ENCODE peak calls at places on chromosomes 7 and 10, in seven cellular contexts. F is substantia nigra, P is cardiac fibroblast, W is NCI-H345, X is amniotic stem cell, I is NCI-H1092, U is mammary epithelial cell. E is an unnamed sample.

GRCh38 chr10:131961777-131962450 is 19.8 kb downstream of the BNIP3 start:
- DNase-seq in F (no peak), P (no peak), W (peak), X (no peak), I (peak), U (no peak), E (no peak)

GRCh38 chr10:126798649-126799048 is 106.6 kb upstream of the DOCK1 start:
- DNase-seq in F (no peak), P (no peak), W (no peak), X (no peak), I (no peak), U (no peak), E (no peak)

GRCh38 chr10:133325392-133325760 is 11.3 kb downstream of the CALY start:
- DNase-seq in F (no peak), P (no peak), W (no peak), X (no peak), I (no peak), U (no peak), E (no peak)

GRCh38 chr10:6311700-6312330 is 109.1 kb downstream of the PFKFB3 start:
- DNase-seq in F (no peak), P (no peak), W (no peak), X (no peak), I (no peak), U (no peak), E (no peak)

GRCh38 chr7:121741896-121742295 is 131.1 kb upstream of the PTPRZ1 start:
- DNase-seq in F (no peak), P (no peak), W (peak), X (no peak), I (no peak), U (peak), E (no peak)

GRCh38 chr10:17805440-17805839 is 3.7 kb upstream of the MRC1 start:
- DNase-seq in F (no peak), P (no peak), W (no peak), X (no peak), I (no peak), U (no peak), E (no peak)

GRCh38 chr7:35546691-35547090 is 148.2 kb downstream of the HERPUD2 start:
- DNase-seq in F (no peak), P (no peak), W (no peak), X (no peak), I (no peak), U (no peak), E (no peak)

GRCh38 chr7:121286186-121286585 is 42.6 kb upstream of the WNT16 start:
- DNase-seq in F (no peak), P (no peak), W (no peak), X (no peak), I (no peak), U (no peak), E (no peak)

GRCh38 chr10:99304857-99305220 is 24.3 kb upstream of the CNNM1 start:
- DNase-seq in F (no peak), P (no peak), W (no peak), X (no peak), I (no peak), U (no peak), E (no peak)

GRCh38 chr10:13615650-13616049 is 28.9 kb downstream of the PRPF18 start:
- DNase-seq in F (no peak), P (no peak), W (no peak), X (no peak), I (no peak), U (no peak), E (no peak)

GRCh38 chr7:27953361-27953760 is 213.4 kb downstream of the TAX1BP1 start:
- DNase-seq in F (no peak), P (no peak), W (no peak), X (no peak), I (no peak), U (no peak), E (no peak)

GRCh38 chr7:112129655-112130323 is 76.4 kb downstream of the DOCK4 start:
- DNase-seq in F (no peak), P (no peak), W (no peak), X (no peak), I (peak), U (peak), E (no peak)

GRCh38 chr7:2860627-2861133 is 16.6 kb upstream of the GNA12 start:
- DNase-seq in F (no peak), P (no peak), W (no peak), X (no peak), I (no peak), U (peak), E (peak)

GRCh38 chr7:111006691-111007090 is 84.2 kb upstream of the LRRN3 start:
- DNase-seq in F (no peak), P (no peak), W (no peak), X (peak), I (no peak), U (no peak), E (no peak)

GRCh38 chr10:46094931-46095755 is 49.1 kb upstream of the MSMB start:
- DNase-seq in F (no peak), P (no peak), W (no peak), X (no peak), I (no peak), U (peak), E (no peak)

GRCh38 chr7:23373151-23374004 is 74.2 kb downstream of the MALSU1 start:
- DNase-seq in F (no peak), P (no peak), W (peak), X (no peak), I (peak), U (peak), E (no peak)

GRCh38 chr7:17963281-17963680 is 23.0 kb upstream of the SNX13 start:
- DNase-seq in F (no peak), P (peak), W (no peak), X (no peak), I (no peak), U (no peak), E (no peak)

GRCh38 chr10:122974543-122975064 is 5.6 kb upstream of the PSTK start:
- DNase-seq in F (no peak), P (no peak), W (no peak), X (no peak), I (no peak), U (no peak), E (no peak)

GRCh38 chr10:92834981-92835380 is 13.3 kb upstream of the EXOC6 start:
- DNase-seq in F (no peak), P (peak), W (no peak), X (no peak), I (no peak), U (no peak), E (no peak)

GRCh38 chr7:103989785-103990775 is 622 bp upstream of the RELN start:
- DNase-seq in F (no peak), P (peak), W (peak), X (no peak), I (peak), U (peak), E (peak)

GRCh38 chr7:52006674-52007073 is 690.1 kb upstream of the COBL start:
- DNase-seq in F (no peak), P (no peak), W (no peak), X (no peak), I (no peak), U (no peak), E (no peak)

GRCh38 chr7:119664601-119665000 is 608.4 kb upstream of the KCND2 start:
- DNase-seq in F (no peak), P (peak), W (no peak), X (peak), I (no peak), U (peak), E (no peak)

GRCh38 chr7:50733552-50733951 is 49.1 kb downstream of the GRB10 start:
- DNase-seq in F (no peak), P (peak), W (no peak), X (no peak), I (no peak), U (peak), E (peak)

GRCh38 chr10:121788115-121788514 is 139.7 kb downstream of the ATE1 start:
- DNase-seq in F (no peak), P (no peak), W (peak), X (no peak), I (no peak), U (peak), E (no peak)

GRCh38 chr10:9786101-9786500 is 1231.6 kb upstream of the CELF2 start:
- DNase-seq in F (no peak), P (peak), W (no peak), X (no peak), I (no peak), U (no peak), E (no peak)

GRCh38 chr7:50156163-50156562 is 63.1 kb upstream of the ZPBP start:
- DNase-seq in F (no peak), P (no peak), W (no peak), X (no peak), I (no peak), U (no peak), E (no peak)

GRCh38 chr7:151109094-151110048 is 23.1 kb downstream of the AGAP3 start:
- DNase-seq in F (no peak), P (peak), W (no peak), X (no peak), I (no peak), U (no peak), E (no peak)

GRCh38 chr7:101386177-101386557 is 23.5 kb downstream of the COL26A1 start:
- DNase-seq in F (no peak), P (no peak), W (no peak), X (no peak), I (no peak), U (no peak), E (no peak)

GRCh38 chr7:132394283-132395003 is 181.8 kb downstream of the PLXNA4 start:
- DNase-seq in F (no peak), P (no peak), W (no peak), X (no peak), I (no peak), U (no peak), E (no peak)

GRCh38 chr7:50423860-50424259 is 26.3 kb downstream of the FIGNL1 start:
- DNase-seq in F (no peak), P (no peak), W (no peak), X (no peak), I (no peak), U (no peak), E (no peak)

GRCh38 chr10:23391817-23392216 is 47.1 kb upstream of the OTUD1 start:
- DNase-seq in F (no peak), P (no peak), W (no peak), X (no peak), I (no peak), U (no peak), E (no peak)

GRCh38 chr7:697259-697615 is 29.3 kb upstream of the DNAAF5 start:
- DNase-seq in F (no peak), P (peak), W (no peak), X (no peak), I (no peak), U (no peak), E (no peak)

GRCh38 chr7:140005754-140006503 is 56.8 kb downstream of the PARP12 start:
- DNase-seq in F (no peak), P (peak), W (no peak), X (no peak), I (no peak), U (no peak), E (peak)

GRCh38 chr7:77351539-77352004 is 64.6 kb downstream of the GSAP start:
- DNase-seq in F (no peak), P (no peak), W (no peak), X (no peak), I (no peak), U (no peak), E (no peak)

GRCh38 chr7:156039971-156040677 is 227.9 kb upstream of the SHH start:
- DNase-seq in F (no peak), P (no peak), W (no peak), X (no peak), I (no peak), U (no peak), E (no peak)

GRCh38 chr10:119029613-119030420 is at the start of gene NANOS1:
- DNase-seq in F (no peak), P (peak), W (peak), X (no peak), I (no peak), U (peak), E (peak)

GRCh38 chr7:155971180-155971770 is 159.0 kb upstream of the SHH start:
- DNase-seq in F (no peak), P (no peak), W (no peak), X (no peak), I (no peak), U (no peak), E (no peak)

GRCh38 chr7:1586126-1586826 is 16.4 kb upstream of the PSMG3 start:
- DNase-seq in F (no peak), P (no peak), W (peak), X (no peak), I (no peak), U (no peak), E (no peak)